ENCODE peak calls at places on chromosomes 12 and 14, in nine cellular contexts. One of them, this sample, is unnamed.

GRCh38 chr14:65084554-65085190 is 17.6 kb downstream of the MAX start:
- DNase-seq in stomach: no peak
- DNase-seq in RWPE1: no peak
- DNase-seq in fibroblast of villous mesenchyme: no peak
- DNase-seq in fibroblast of mammary gland: no peak
- DNase-seq in thoracic aorta: no peak
- DNase-seq in foreskin fibroblast: no peak
- DNase-seq in epithelial cell of proximal tubule: no peak
- DNase-seq in SK-N-SH: no peak
- DNase-seq in this sample: no peak

GRCh38 chr12:108425238-108425795 is 86.2 kb upstream of the CMKLR1 start:
- DNase-seq in foreskin fibroblast: no peak
- DNase-seq in SK-N-SH: no peak
- DNase-seq in fibroblast of mammary gland: no peak
- DNase-seq in epithelial cell of proximal tubule: no peak
- DNase-seq in RWPE1: no peak
- DNase-seq in stomach: no peak
- DNase-seq in fibroblast of villous mesenchyme: peak
- DNase-seq in thoracic aorta: no peak
- DNase-seq in this sample: no peak

GRCh38 chr12:7588703-7589329 is 76.9 kb downstream of the APOBEC1 start:
- DNase-seq in thoracic aorta: peak
- DNase-seq in stomach: peak
- DNase-seq in SK-N-SH: peak
- DNase-seq in RWPE1: peak
- DNase-seq in fibroblast of villous mesenchyme: peak
- DNase-seq in foreskin fibroblast: peak
- DNase-seq in fibroblast of mammary gland: peak
- DNase-seq in epithelial cell of proximal tubule: no peak
- DNase-seq in this sample: peak

GRCh38 chr12:103997277-103997900 is 31.7 kb downstream of the TDG start:
- DNase-seq in epithelial cell of proximal tubule: no peak
- DNase-seq in thoracic aorta: no peak
- DNase-seq in fibroblast of mammary gland: peak
- DNase-seq in foreskin fibroblast: no peak
- DNase-seq in SK-N-SH: no peak
- DNase-seq in RWPE1: no peak
- DNase-seq in fibroblast of villous mesenchyme: peak
- DNase-seq in stomach: no peak
- DNase-seq in this sample: no peak

GRCh38 chr14:98167253-98167652 is 1104.7 kb downstream of the BCL11B start:
- DNase-seq in SK-N-SH: no peak
- DNase-seq in fibroblast of mammary gland: no peak
- DNase-seq in RWPE1: no peak
- DNase-seq in foreskin fibroblast: no peak
- DNase-seq in fibroblast of villous mesenchyme: no peak
- DNase-seq in epithelial cell of proximal tubule: no peak
- DNase-seq in thoracic aorta: no peak
- DNase-seq in stomach: no peak
- DNase-seq in this sample: no peak

GRCh38 chr14:92656306-92656705 is 92.1 kb downstream of the LGMN start:
- DNase-seq in thoracic aorta: no peak
- DNase-seq in RWPE1: no peak
- DNase-seq in stomach: no peak
- DNase-seq in epithelial cell of proximal tubule: no peak
- DNase-seq in fibroblast of villous mesenchyme: no peak
- DNase-seq in SK-N-SH: no peak
- DNase-seq in fibroblast of mammary gland: no peak
- DNase-seq in foreskin fibroblast: peak
- DNase-seq in this sample: no peak

GRCh38 chr14:104103061-104104005 is 17.8 kb downstream of the ASPG start:
- DNase-seq in fibroblast of villous mesenchyme: no peak
- DNase-seq in foreskin fibroblast: no peak
- DNase-seq in RWPE1: no peak
- DNase-seq in fibroblast of mammary gland: no peak
- DNase-seq in stomach: no peak
- DNase-seq in SK-N-SH: no peak
- DNase-seq in epithelial cell of proximal tubule: no peak
- DNase-seq in thoracic aorta: no peak
- DNase-seq in this sample: no peak

GRCh38 chr12:55073043-55074022 is 52.9 kb upstream of the OR9K2 start:
- DNase-seq in RWPE1: peak
- DNase-seq in fibroblast of mammary gland: peak
- DNase-seq in thoracic aorta: peak
- DNase-seq in stomach: peak
- DNase-seq in epithelial cell of proximal tubule: peak
- DNase-seq in foreskin fibroblast: peak
- DNase-seq in SK-N-SH: peak
- DNase-seq in fibroblast of villous mesenchyme: peak
- DNase-seq in this sample: peak

GRCh38 chr12:121697093-121697698 is 15.4 kb upstream of the TMEM120B start:
- DNase-seq in RWPE1: peak
- DNase-seq in fibroblast of mammary gland: peak
- DNase-seq in epithelial cell of proximal tubule: no peak
- DNase-seq in SK-N-SH: peak
- DNase-seq in thoracic aorta: no peak
- DNase-seq in foreskin fibroblast: peak
- DNase-seq in stomach: no peak
- DNase-seq in fibroblast of villous mesenchyme: peak
- DNase-seq in this sample: no peak

GRCh38 chr12:62660763-62661162 is 194.1 kb downstream of the MON2 start:
- DNase-seq in thoracic aorta: no peak
- DNase-seq in SK-N-SH: no peak
- DNase-seq in RWPE1: peak
- DNase-seq in epithelial cell of proximal tubule: no peak
- DNase-seq in fibroblast of villous mesenchyme: peak
- DNase-seq in fibroblast of mammary gland: peak
- DNase-seq in stomach: no peak
- DNase-seq in foreskin fibroblast: peak
- DNase-seq in this sample: no peak

GRCh38 chr12:29782285-29782820 is 1.4 kb downstream of the TMTC1 start:
- DNase-seq in fibroblast of villous mesenchyme: peak
- DNase-seq in fibroblast of mammary gland: peak
- DNase-seq in foreskin fibroblast: peak
- DNase-seq in epithelial cell of proximal tubule: no peak
- DNase-seq in stomach: no peak
- DNase-seq in SK-N-SH: no peak
- DNase-seq in thoracic aorta: no peak
- DNase-seq in RWPE1: peak
- DNase-seq in this sample: no peak

GRCh38 chr12:124115496-124115895 is 142.5 kb downstream of the ZNF664 start:
- DNase-seq in stomach: no peak
- DNase-seq in foreskin fibroblast: no peak
- DNase-seq in RWPE1: no peak
- DNase-seq in thoracic aorta: no peak
- DNase-seq in fibroblast of villous mesenchyme: no peak
- DNase-seq in fibroblast of mammary gland: no peak
- DNase-seq in SK-N-SH: no peak
- DNase-seq in epithelial cell of proximal tubule: no peak
- DNase-seq in this sample: no peak

GRCh38 chr12:17192721-17193120 is 586.8 kb upstream of the LMO3 start:
- DNase-seq in fibroblast of villous mesenchyme: no peak
- DNase-seq in stomach: no peak
- DNase-seq in fibroblast of mammary gland: no peak
- DNase-seq in epithelial cell of proximal tubule: no peak
- DNase-seq in thoracic aorta: no peak
- DNase-seq in SK-N-SH: no peak
- DNase-seq in foreskin fibroblast: no peak
- DNase-seq in RWPE1: no peak
- DNase-seq in this sample: no peak

GRCh38 chr12:117486840-117487659 is 125.6 kb upstream of the NOS1 start:
- DNase-seq in epithelial cell of proximal tubule: peak
- DNase-seq in fibroblast of villous mesenchyme: peak
- DNase-seq in SK-N-SH: no peak
- DNase-seq in fibroblast of mammary gland: peak
- DNase-seq in thoracic aorta: peak
- DNase-seq in stomach: peak
- DNase-seq in foreskin fibroblast: peak
- DNase-seq in RWPE1: peak
- DNase-seq in this sample: no peak

GRCh38 chr12:117489671-117490070 is 128.2 kb upstream of the NOS1 start:
- DNase-seq in fibroblast of villous mesenchyme: no peak
- DNase-seq in RWPE1: no peak
- DNase-seq in stomach: no peak
- DNase-seq in thoracic aorta: no peak
- DNase-seq in foreskin fibroblast: no peak
- DNase-seq in epithelial cell of proximal tubule: no peak
- DNase-seq in fibroblast of mammary gland: peak
- DNase-seq in SK-N-SH: no peak
- DNase-seq in this sample: no peak

GRCh38 chr12:117494833-117495714 is 133.6 kb upstream of the NOS1 start:
- DNase-seq in foreskin fibroblast: no peak
- DNase-seq in fibroblast of mammary gland: no peak
- DNase-seq in RWPE1: no peak
- DNase-seq in fibroblast of villous mesenchyme: no peak
- DNase-seq in epithelial cell of proximal tubule: no peak
- DNase-seq in thoracic aorta: no peak
- DNase-seq in SK-N-SH: no peak
- DNase-seq in stomach: peak
- DNase-seq in this sample: no peak

GRCh38 chr12:117490130-117490529 is 128.7 kb upstream of the NOS1 start:
- DNase-seq in fibroblast of mammary gland: no peak
- DNase-seq in RWPE1: no peak
- DNase-seq in epithelial cell of proximal tubule: no peak
- DNase-seq in thoracic aorta: no peak
- DNase-seq in SK-N-SH: no peak
- DNase-seq in foreskin fibroblast: no peak
- DNase-seq in stomach: no peak
- DNase-seq in fibroblast of villous mesenchyme: no peak
- DNase-seq in this sample: no peak

DNA sequence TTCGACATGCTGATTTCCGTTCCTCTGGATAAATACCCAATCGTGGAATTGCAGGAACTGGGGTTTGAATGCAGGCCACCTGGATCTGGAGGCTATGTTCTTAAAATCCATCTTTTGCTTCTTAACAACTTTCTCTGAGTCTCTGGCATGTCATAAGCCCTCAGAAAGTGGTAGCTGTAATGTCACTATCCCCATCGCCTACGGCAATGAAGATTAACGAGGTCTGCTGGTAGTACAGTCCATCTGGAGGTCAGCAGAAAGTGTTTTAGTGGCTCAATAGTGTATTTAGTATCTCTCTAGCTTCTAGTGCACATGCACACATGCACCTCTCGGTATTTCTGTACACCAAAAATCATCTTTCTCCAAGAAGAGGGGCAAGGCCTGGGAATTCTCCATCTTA is 130.3 kb upstream of the NOS1 start:
- DNase-seq in fibroblast of mammary gland: no peak
- DNase-seq in thoracic aorta: no peak
- DNase-seq in foreskin fibroblast: no peak
- DNase-seq in SK-N-SH: no peak
- DNase-seq in fibroblast of villous mesenchyme: no peak
- DNase-seq in stomach: no peak
- DNase-seq in RWPE1: no peak
- DNase-seq in epithelial cell of proximal tubule: no peak
- DNase-seq in this sample: peak
- TF ChIP-seq CTCF in fibroblast of mammary gland: no peak
- TF ChIP-seq CTCF in thoracic aorta: no peak
- TF ChIP-seq CTCF in foreskin fibroblast: no peak
- TF ChIP-seq CTCF in SK-N-SH: no peak
- TF ChIP-seq CTCF in fibroblast of villous mesenchyme: no peak
- TF ChIP-seq CTCF in stomach: no peak
- TF ChIP-seq CTCF in RWPE1: no peak
- TF ChIP-seq CTCF in epithelial cell of proximal tubule: no peak
- TF ChIP-seq CTCF in this sample: no peak

GRCh38 chr12:2354151-2354991 is 301.6 kb downstream of the CACNA1C start:
- DNase-seq in stomach: no peak
- DNase-seq in RWPE1: no peak
- DNase-seq in fibroblast of villous mesenchyme: no peak
- DNase-seq in foreskin fibroblast: no peak
- DNase-seq in SK-N-SH: no peak
- DNase-seq in epithelial cell of proximal tubule: no peak
- DNase-seq in fibroblast of mammary gland: no peak
- DNase-seq in thoracic aorta: no peak
- DNase-seq in this sample: peak
- TF ChIP-seq CTCF in stomach: no peak
- TF ChIP-seq CTCF in RWPE1: no peak
- TF ChIP-seq CTCF in fibroblast of villous mesenchyme: no peak
- TF ChIP-seq CTCF in foreskin fibroblast: no peak
- TF ChIP-seq CTCF in SK-N-SH: no peak
- TF ChIP-seq CTCF in epithelial cell of proximal tubule: no peak
- TF ChIP-seq CTCF in fibroblast of mammary gland: no peak
- TF ChIP-seq CTCF in thoracic aorta: peak
- TF ChIP-seq CTCF in this sample: no peak

GRCh38 chr12:5964913-5965900 is 20.1 kb upstream of the ANO2 start:
- DNase-seq in epithelial cell of proximal tubule: no peak
- DNase-seq in foreskin fibroblast: no peak
- DNase-seq in stomach: no peak
- DNase-seq in fibroblast of villous mesenchyme: no peak
- DNase-seq in thoracic aorta: no peak
- DNase-seq in fibroblast of mammary gland: no peak
- DNase-seq in SK-N-SH: no peak
- DNase-seq in RWPE1: no peak
- DNase-seq in this sample: no peak
- TF ChIP-seq CTCF in epithelial cell of proximal tubule: no peak
- TF ChIP-seq CTCF in foreskin fibroblast: no peak
- TF ChIP-seq CTCF in stomach: no peak
- TF ChIP-seq CTCF in fibroblast of villous mesenchyme: no peak
- TF ChIP-seq CTCF in thoracic aorta: no peak
- TF ChIP-seq CTCF in fibroblast of mammary gland: no peak
- TF ChIP-seq CTCF in SK-N-SH: no peak
- TF ChIP-seq CTCF in RWPE1: no peak
- TF ChIP-seq CTCF in this sample: no peak

DNA sequence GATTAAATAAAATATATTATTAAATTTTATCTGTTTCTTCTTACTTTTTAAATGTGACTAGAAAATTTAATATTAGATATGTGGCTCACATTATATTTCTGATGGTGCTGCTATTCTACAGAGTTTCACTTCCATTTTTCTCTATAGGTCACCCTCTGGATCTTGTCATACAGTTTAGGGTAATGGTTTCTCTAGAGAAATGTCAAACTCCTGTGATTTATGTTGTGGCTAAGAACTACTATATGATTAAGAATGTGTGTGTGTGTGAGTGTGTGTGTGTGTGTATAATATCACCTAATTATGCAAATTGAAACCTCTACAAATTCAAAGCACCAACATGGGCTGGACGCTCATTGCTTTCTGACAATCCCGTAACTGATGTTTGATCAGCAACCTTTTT is 325.9 kb downstream of the ADAMTS20 start:
- DNase-seq in fibroblast of villous mesenchyme: no peak
- DNase-seq in fibroblast of mammary gland: no peak
- DNase-seq in stomach: no peak
- DNase-seq in thoracic aorta: no peak
- DNase-seq in epithelial cell of proximal tubule: no peak
- DNase-seq in RWPE1: no peak
- DNase-seq in foreskin fibroblast: no peak
- DNase-seq in SK-N-SH: no peak
- DNase-seq in this sample: no peak
- TF ChIP-seq CTCF in fibroblast of villous mesenchyme: no peak
- TF ChIP-seq CTCF in fibroblast of mammary gland: no peak
- TF ChIP-seq CTCF in stomach: no peak
- TF ChIP-seq CTCF in thoracic aorta: no peak
- TF ChIP-seq CTCF in epithelial cell of proximal tubule: no peak
- TF ChIP-seq CTCF in RWPE1: no peak
- TF ChIP-seq CTCF in foreskin fibroblast: no peak
- TF ChIP-seq CTCF in SK-N-SH: no peak
- TF ChIP-seq CTCF in this sample: no peak

This sample was measured in WERI-Rb-1.